ENCODE peak calls at places on chromosomes 4 and X, in ten cellular contexts. X, F, W, O, N, R, M, K, U and Z are unnamed samples.

GRCh38 chr4:180057198-180057821 is 2185.9 kb upstream of the TENM3 start:
- DNase-seq in M (peak; percentile 18), W (peak; percentile 53), R (peak; percentile 4), U (no peak), O (peak; percentile 66), K (no peak), N (peak; percentile 1), X (peak; percentile 1), F (no peak), Z (peak; percentile 39)

GRCh38 chr4:16583764-16584163 is 314.7 kb downstream of the LDB2 start:
- DNase-seq in R (no peak), K (peak; percentile 90), M (no peak), N (peak; percentile 57), O (no peak), W (no peak), U (peak; percentile 66), F (no peak), X (peak; percentile 90), Z (no peak)

GRCh38 chrX:110125435-110125834 is 122.5 kb downstream of the TMEM164 start:
- DNase-seq in X (peak; percentile 5), U (peak; percentile 12), O (peak; percentile 44), K (peak; percentile 24), M (peak; percentile 24), N (no peak), F (no peak), W (peak; percentile 59), R (peak; percentile 20), Z (peak; percentile 63)

GRCh38 chr4:52172166-52172565 is 121.1 kb downstream of the SPATA18 start:
- DNase-seq in X (no peak), W (peak; percentile 58), U (no peak), O (peak; percentile 9), N (peak; percentile 25), K (peak; percentile 46), F (no peak), M (no peak), R (no peak), Z (peak; percentile 8)

GRCh38 chr4:22522706-22523501 is 7.0 kb upstream of the ADGRA3 start:
- DNase-seq in U (no peak), R (no peak), O (peak; percentile 57), W (peak; percentile 32), X (no peak), N (no peak), F (no peak), K (peak; percentile 12), M (no peak), Z (no peak)

GRCh38 chr4:5751918-5752802 is 41.2 kb downstream of the EVC start:
- DNase-seq in F (no peak), M (no peak), X (peak; percentile 76), O (peak; percentile 58), K (no peak), W (peak; percentile 87), N (peak; percentile 32), U (peak; percentile 90), R (no peak), Z (peak; percentile 58)

GRCh38 chr4:7831330-7831729 is 108.3 kb downstream of the AFAP1 start:
- DNase-seq in W (no peak), N (peak; percentile 75), U (peak; percentile 97), F (peak; percentile 15), X (peak; percentile 92), O (no peak), M (no peak), R (no peak), K (no peak), Z (no peak)

GRCh38 chrX:1212532-1212931 is at the start of gene CRLF2:
- DNase-seq in W (no peak), K (peak; percentile 49), N (peak; percentile 9), X (no peak), M (no peak), F (no peak), O (no peak), U (no peak), R (peak; percentile 63), Z (no peak)

GRCh38 chrX:153334654-153335295 is 822 bp downstream of the ZNF275 start:
- DNase-seq in M (no peak), U (no peak), O (no peak), K (no peak), W (no peak), X (no peak), R (no peak), N (peak; percentile 14), F (no peak), Z (no peak)

GRCh38 chr4:8788174-8788573 is 83.5 kb downstream of the HMX1 start:
- DNase-seq in O (no peak), U (no peak), X (no peak), K (no peak), N (no peak), W (no peak), M (no peak), R (no peak), F (no peak), Z (no peak)

GRCh38 chr4:73620115-73620792 is at the start of gene RASSF6:
- DNase-seq in R (peak; percentile 65), N (no peak), K (peak; percentile 79), M (no peak), O (peak; percentile 85), U (no peak), X (peak; percentile 20), F (peak; percentile 9), W (peak; percentile 90), Z (peak; percentile 73)

GRCh38 chrX:22057667-22058066 is 25.5 kb downstream of the PHEX start:
- DNase-seq in O (no peak), M (no peak), K (no peak), R (no peak), N (no peak), W (no peak), U (no peak), X (no peak), F (no peak), Z (no peak)

GRCh38 chr4:174256277-174256713 is 27.2 kb downstream of the FBXO8 start:
- DNase-seq in U (peak; percentile 63), R (no peak), N (peak; percentile 75), F (no peak), W (no peak), M (no peak), O (no peak), K (peak; percentile 50), X (peak; percentile 70), Z (no peak)

GRCh38 chr4:92387459-92388069 is 83.8 kb downstream of the GRID2 start:
- DNase-seq in R (peak; percentile 45), K (peak; percentile 69), O (peak; percentile 77), M (peak; percentile 17), U (peak; percentile 53), W (peak; percentile 86), N (peak; percentile 59), X (peak; percentile 46), F (no peak), Z (peak; percentile 57)

GRCh38 chr4:139663561-139664138 is 2.0 kb upstream of the MGST2 start:
- DNase-seq in M (no peak), O (no peak), F (no peak), W (no peak), X (no peak), U (no peak), N (no peak), R (no peak), K (no peak), Z (no peak)

GRCh38 chr4:123867910-123868587 is 471.5 kb downstream of the SPRY1 start:
- DNase-seq in U (no peak), F (no peak), K (no peak), O (no peak), R (no peak), N (no peak), M (no peak), X (no peak), W (no peak), Z (no peak)

GRCh38 chrX:150543230-150544155 is 24.9 kb upstream of the MTM1 start:
- DNase-seq in U (no peak), X (no peak), N (no peak), F (no peak), K (no peak), W (no peak), O (no peak), R (no peak), M (no peak), Z (peak; percentile 19)

GRCh38 chr4:87053802-87054767 is 119.3 kb downstream of the AFF1 start:
- DNase-seq in U (no peak), O (no peak), M (no peak), F (peak; percentile 62), R (no peak), N (no peak), W (no peak), K (no peak), X (no peak), Z (no peak)
- H3K4me2 ChIP-seq in U (no peak overlapping the region), O (no peak overlapping the region), M (no peak overlapping the region), F (peak overlapping the region; percentile 65), R (no peak overlapping the region), N (no peak overlapping the region), W (peak overlapping the region; percentile 28), K (no peak overlapping the region), X (no peak overlapping the region), Z (no peak overlapping the region)

DNA sequence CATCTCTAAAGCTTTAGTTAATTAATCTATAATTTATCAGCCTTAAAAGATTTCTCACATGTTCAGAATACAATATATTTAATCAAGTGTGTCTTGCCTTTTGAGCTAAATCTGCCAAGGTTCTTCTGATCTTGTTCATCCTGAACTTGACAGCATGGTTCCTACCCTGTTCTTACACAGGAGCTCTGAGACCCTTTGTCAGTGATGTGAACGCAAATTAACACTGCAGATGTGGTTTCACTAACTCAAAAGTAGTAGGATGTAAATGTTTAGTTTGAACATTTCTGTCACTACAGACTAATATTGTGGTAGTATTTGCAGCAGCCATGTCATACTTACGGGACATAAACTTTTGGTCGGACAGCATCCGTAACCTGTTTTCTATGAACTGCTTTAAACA is 59.4 kb downstream of the SMARCAD1 start:
- DNase-seq in M (no peak), F (no peak), K (no peak), N (no peak), U (no peak), O (no peak), R (no peak), X (no peak), W (no peak), Z (no peak)
- H3K4me2 ChIP-seq in M (no peak overlapping the region), F (no peak overlapping the region), K (no peak overlapping the region), N (no peak overlapping the region), U (no peak overlapping the region), O (no peak overlapping the region), R (no peak overlapping the region), X (no peak overlapping the region), W (no peak overlapping the region), Z (no peak overlapping the region)

GRCh38 chr4:121785479-121785878 is 15.6 kb upstream of the EXOSC9 start:
- DNase-seq in K (peak; percentile 14), U (no peak), W (no peak), O (no peak), M (no peak), R (no peak), N (peak; percentile 87), F (no peak), X (peak; percentile 55), Z (no peak)
- H3K4me2 ChIP-seq in K (peak overlapping the region; percentile 8), U (no peak overlapping the region), W (no peak overlapping the region), O (no peak overlapping the region), M (peak overlapping the region; percentile 60), R (peak overlapping the region; percentile 50), N (peak overlapping the region; percentile 66), F (no peak overlapping the region), X (peak overlapping the region; percentile 70), Z (no peak overlapping the region)

DNA sequence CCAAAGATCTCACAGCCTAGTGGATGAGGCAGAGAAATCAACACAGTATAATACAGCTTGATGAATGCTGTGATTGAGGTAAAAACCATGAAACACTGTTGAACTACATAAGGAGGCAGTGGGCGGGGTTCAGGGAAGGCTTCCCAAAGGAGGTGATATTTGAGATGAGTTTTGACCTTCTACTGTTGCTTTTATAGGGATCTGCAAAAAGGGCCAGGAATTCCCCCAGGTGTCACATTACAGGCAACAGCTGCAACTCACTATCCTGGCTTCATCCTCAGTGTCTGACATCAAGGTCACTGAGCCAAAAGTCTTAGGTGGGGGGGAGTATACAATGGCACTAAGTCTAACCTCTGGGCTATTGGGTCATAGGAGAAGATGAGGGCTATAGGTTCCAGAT is 185.7 kb upstream of the NRK start:
- DNase-seq in F (no peak), X (no peak), M (no peak), K (peak; percentile 50), U (no peak), R (no peak), N (no peak), W (peak; percentile 71), O (peak; percentile 2), Z (no peak)
- H3K4me2 ChIP-seq in F (no peak overlapping the region), X (no peak overlapping the region), M (no peak overlapping the region), K (peak overlapping the region; percentile 72), U (no peak overlapping the region), R (no peak overlapping the region), N (no peak overlapping the region), W (peak overlapping the region; percentile 18), O (no peak overlapping the region), Z (no peak overlapping the region)